ENCODE peak calls at places on chromosomes 4 and X, in nine cellular contexts. One of them, this sample, is unnamed.

GRCh38 chr4:56267558-56267957 is 119.7 kb downstream of the AASDH start:
- DNase-seq in lower leg skin: no peak
- DNase-seq in cardiac muscle cell: no peak
- DNase-seq in GM13976: no peak
- DNase-seq in heart right ventricle: no peak
- DNase-seq in neural crest cell: no peak
- DNase-seq in CD14-positive monocyte: no peak
- DNase-seq in MM.1S: no peak
- DNase-seq in prostate gland: no peak
- DNase-seq in this sample: no peak

GRCh38 chrX:13994104-13994503 is 35.6 kb downstream of the GEMIN8 start:
- DNase-seq in cardiac muscle cell: no peak
- DNase-seq in neural crest cell: no peak
- DNase-seq in CD14-positive monocyte: no peak
- DNase-seq in heart right ventricle: no peak
- DNase-seq in prostate gland: no peak
- DNase-seq in MM.1S: no peak
- DNase-seq in lower leg skin: no peak
- DNase-seq in GM13976: no peak
- DNase-seq in this sample: peak; percentile 74

GRCh38 chrX:37686348-37686736 is 751 bp downstream of the XK start:
- DNase-seq in neural crest cell: no peak
- DNase-seq in cardiac muscle cell: no peak
- DNase-seq in prostate gland: no peak
- DNase-seq in GM13976: no peak
- DNase-seq in lower leg skin: no peak
- DNase-seq in CD14-positive monocyte: no peak
- DNase-seq in heart right ventricle: no peak
- DNase-seq in MM.1S: peak; percentile 20
- DNase-seq in this sample: no peak

GRCh38 chr4:87229979-87230378 is 9.6 kb upstream of the KLHL8 start:
- DNase-seq in neural crest cell: no peak
- DNase-seq in cardiac muscle cell: no peak
- DNase-seq in GM13976: no peak
- DNase-seq in prostate gland: no peak
- DNase-seq in CD14-positive monocyte: no peak
- DNase-seq in heart right ventricle: no peak
- DNase-seq in lower leg skin: no peak
- DNase-seq in MM.1S: no peak
- DNase-seq in this sample: no peak

GRCh38 chrX:12245650-12246645 is 107.7 kb downstream of the FRMPD4 start:
- DNase-seq in lower leg skin: no peak
- DNase-seq in prostate gland: no peak
- DNase-seq in heart right ventricle: no peak
- DNase-seq in cardiac muscle cell: peak; percentile 74
- DNase-seq in neural crest cell: no peak
- DNase-seq in CD14-positive monocyte: no peak
- DNase-seq in MM.1S: no peak
- DNase-seq in GM13976: no peak
- DNase-seq in this sample: no peak

GRCh38 chrX:154836163-154836562 is 1.7 kb upstream of the SMIM9 start:
- DNase-seq in neural crest cell: no peak
- DNase-seq in MM.1S: no peak
- DNase-seq in cardiac muscle cell: no peak
- DNase-seq in prostate gland: no peak
- DNase-seq in CD14-positive monocyte: no peak
- DNase-seq in GM13976: no peak
- DNase-seq in lower leg skin: no peak
- DNase-seq in heart right ventricle: no peak
- DNase-seq in this sample: no peak

GRCh38 chrX:88883205-88883604 is 136.2 kb downstream of the CPXCR1 start:
- DNase-seq in prostate gland: no peak
- DNase-seq in cardiac muscle cell: no peak
- DNase-seq in MM.1S: no peak
- DNase-seq in neural crest cell: no peak
- DNase-seq in CD14-positive monocyte: no peak
- DNase-seq in heart right ventricle: no peak
- DNase-seq in GM13976: no peak
- DNase-seq in lower leg skin: no peak
- DNase-seq in this sample: no peak

GRCh38 chr4:169116270-169116901 is 106.3 kb upstream of the CBR4 start:
- DNase-seq in CD14-positive monocyte: no peak
- DNase-seq in MM.1S: no peak
- DNase-seq in lower leg skin: no peak
- DNase-seq in GM13976: no peak
- DNase-seq in heart right ventricle: no peak
- DNase-seq in neural crest cell: no peak
- DNase-seq in cardiac muscle cell: peak; percentile 18
- DNase-seq in prostate gland: no peak
- DNase-seq in this sample: no peak

GRCh38 chr4:40375090-40375489 is 40.0 kb downstream of the CHRNA9 start:
- DNase-seq in CD14-positive monocyte: no peak
- DNase-seq in cardiac muscle cell: no peak
- DNase-seq in neural crest cell: no peak
- DNase-seq in MM.1S: no peak
- DNase-seq in GM13976: no peak
- DNase-seq in lower leg skin: no peak
- DNase-seq in prostate gland: no peak
- DNase-seq in heart right ventricle: no peak
- DNase-seq in this sample: no peak

GRCh38 chrX:24025741-24026402 is 1.1 kb downstream of the KLHL15 start:
- DNase-seq in heart right ventricle: peak; percentile 27
- DNase-seq in prostate gland: peak; percentile 5
- DNase-seq in neural crest cell: no peak
- DNase-seq in MM.1S: no peak
- DNase-seq in GM13976: no peak
- DNase-seq in cardiac muscle cell: peak; percentile 83
- DNase-seq in lower leg skin: peak; percentile 15
- DNase-seq in CD14-positive monocyte: no peak
- DNase-seq in this sample: no peak

GRCh38 chr4:29805871-29806480 is 914.2 kb upstream of the PCDH7 start:
- DNase-seq in neural crest cell: no peak
- DNase-seq in prostate gland: no peak
- DNase-seq in heart right ventricle: no peak
- DNase-seq in lower leg skin: no peak
- DNase-seq in GM13976: no peak
- DNase-seq in CD14-positive monocyte: no peak
- DNase-seq in cardiac muscle cell: no peak
- DNase-seq in MM.1S: no peak
- DNase-seq in this sample: no peak

GRCh38 chr4:56360071-56360470 is 27.2 kb downstream of the AASDH start:
- DNase-seq in CD14-positive monocyte: no peak
- DNase-seq in neural crest cell: no peak
- DNase-seq in MM.1S: no peak
- DNase-seq in heart right ventricle: no peak
- DNase-seq in cardiac muscle cell: peak; percentile 24
- DNase-seq in lower leg skin: no peak
- DNase-seq in prostate gland: no peak
- DNase-seq in GM13976: no peak
- DNase-seq in this sample: no peak

GRCh38 chr4:118842055-118842454 is 6.1 kb upstream of the SEC24D start:
- DNase-seq in lower leg skin: no peak
- DNase-seq in MM.1S: no peak
- DNase-seq in CD14-positive monocyte: no peak
- DNase-seq in neural crest cell: no peak
- DNase-seq in cardiac muscle cell: no peak
- DNase-seq in prostate gland: no peak
- DNase-seq in heart right ventricle: no peak
- DNase-seq in GM13976: no peak
- DNase-seq in this sample: no peak

GRCh38 chr4:87353592-87353991 is 30.9 kb upstream of the HSD17B13 start:
- DNase-seq in MM.1S: peak; percentile 61
- DNase-seq in CD14-positive monocyte: no peak
- DNase-seq in heart right ventricle: peak; percentile 63
- DNase-seq in GM13976: peak; percentile 54
- DNase-seq in lower leg skin: no peak
- DNase-seq in neural crest cell: peak; percentile 31
- DNase-seq in prostate gland: no peak
- DNase-seq in cardiac muscle cell: peak; percentile 71
- DNase-seq in this sample: no peak

DNA sequence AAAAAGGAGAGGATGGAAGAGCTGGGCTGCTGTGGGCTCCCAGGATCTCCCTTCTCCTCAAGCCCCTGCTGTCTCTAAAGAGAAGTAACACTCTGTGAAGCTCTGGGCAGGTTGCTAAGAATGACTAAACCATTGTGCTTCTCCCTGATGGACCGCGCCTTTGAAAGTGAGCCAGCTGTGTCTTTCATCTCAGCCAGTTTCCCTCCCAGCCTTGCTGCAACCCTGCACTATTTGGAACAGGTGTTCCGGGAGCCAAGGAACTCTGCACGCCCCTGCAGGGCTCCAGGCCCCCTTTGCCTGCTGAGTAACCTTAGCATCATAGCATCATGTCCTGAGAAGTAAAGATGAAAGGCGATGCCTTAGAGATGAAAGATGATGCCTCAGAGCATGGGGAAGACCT is 39.7 kb downstream of the SMIM20 start:
- DNase-seq in neural crest cell: peak; percentile 9
- DNase-seq in heart right ventricle: no peak
- DNase-seq in lower leg skin: peak; percentile 20
- DNase-seq in CD14-positive monocyte: no peak
- DNase-seq in prostate gland: no peak
- DNase-seq in GM13976: no peak
- DNase-seq in MM.1S: no peak
- DNase-seq in cardiac muscle cell: peak; percentile 38
- DNase-seq in this sample: no peak
- TF ChIP-seq CTCF in neural crest cell: peak; percentile 28
- TF ChIP-seq CTCF in heart right ventricle: no peak
- TF ChIP-seq CTCF in lower leg skin: no peak
- TF ChIP-seq CTCF in CD14-positive monocyte: no peak
- TF ChIP-seq CTCF in prostate gland: no peak
- TF ChIP-seq CTCF in GM13976: no peak
- TF ChIP-seq CTCF in MM.1S: no peak
- TF ChIP-seq CTCF in cardiac muscle cell: no peak
- TF ChIP-seq CTCF in this sample: no peak

DNA sequence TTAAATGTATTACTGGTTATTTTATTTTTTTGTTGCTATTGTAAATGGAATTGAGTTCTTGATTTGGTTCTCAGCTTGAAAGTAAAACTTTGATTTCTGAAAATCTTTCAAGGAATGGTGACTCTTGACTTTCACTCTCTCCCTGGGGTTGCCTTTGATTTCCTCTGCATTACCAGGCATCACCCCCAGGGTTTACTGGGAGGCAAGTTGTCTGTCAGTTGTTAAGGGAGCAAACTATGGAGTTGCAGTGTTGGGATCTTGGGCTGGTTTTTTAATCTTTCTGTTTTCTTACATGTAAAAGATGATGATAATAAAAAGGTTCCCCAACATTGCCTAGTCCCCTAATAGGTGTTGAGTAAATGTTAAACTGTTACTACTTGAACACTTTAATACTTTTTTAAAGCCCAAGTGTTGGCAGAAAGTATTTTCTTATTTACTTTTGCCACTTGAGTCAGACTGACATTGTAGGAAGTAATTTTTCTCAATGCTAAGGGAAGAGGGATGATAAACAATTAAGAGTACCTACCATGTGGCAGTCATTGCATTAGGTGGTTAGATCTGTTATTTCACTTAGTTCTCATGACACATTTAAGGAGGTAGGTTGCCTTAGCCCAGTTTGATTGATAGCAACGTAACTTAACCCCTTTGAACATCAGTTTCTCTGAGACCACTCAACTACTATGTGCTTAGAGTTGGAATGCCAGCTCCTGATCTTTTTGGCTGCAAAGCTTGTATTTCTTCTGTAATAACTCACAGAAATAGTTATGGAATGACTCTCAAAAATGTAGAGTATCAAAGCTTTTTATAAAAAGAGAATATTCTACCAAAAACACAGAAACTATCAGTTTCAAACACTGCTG is 67.1 kb downstream of the DCLK2 start:
- DNase-seq in cardiac muscle cell: no peak
- DNase-seq in prostate gland: no peak
- DNase-seq in MM.1S: no peak
- DNase-seq in neural crest cell: no peak
- DNase-seq in GM13976: no peak
- DNase-seq in heart right ventricle: no peak
- DNase-seq in CD14-positive monocyte: no peak
- DNase-seq in lower leg skin: no peak
- DNase-seq in this sample: no peak
- TF ChIP-seq CTCF in cardiac muscle cell: no peak
- TF ChIP-seq CTCF in prostate gland: no peak
- TF ChIP-seq CTCF in MM.1S: no peak
- TF ChIP-seq CTCF in neural crest cell: peak; percentile 43
- TF ChIP-seq CTCF in GM13976: no peak
- TF ChIP-seq CTCF in heart right ventricle: no peak
- TF ChIP-seq CTCF in CD14-positive monocyte: no peak
- TF ChIP-seq CTCF in lower leg skin: no peak
- TF ChIP-seq CTCF in this sample: no peak

GRCh38 chrX:42442745-42443144 is 335.2 kb downstream of the PPP1R2C start:
- DNase-seq in cardiac muscle cell: no peak
- DNase-seq in MM.1S: peak; percentile 48
- DNase-seq in neural crest cell: no peak
- DNase-seq in prostate gland: no peak
- DNase-seq in heart right ventricle: no peak
- DNase-seq in GM13976: no peak
- DNase-seq in lower leg skin: no peak
- DNase-seq in CD14-positive monocyte: no peak
- DNase-seq in this sample: no peak
- TF ChIP-seq CTCF in cardiac muscle cell: no peak
- TF ChIP-seq CTCF in MM.1S: no peak
- TF ChIP-seq CTCF in neural crest cell: no peak
- TF ChIP-seq CTCF in prostate gland: no peak
- TF ChIP-seq CTCF in heart right ventricle: no peak
- TF ChIP-seq CTCF in GM13976: no peak
- TF ChIP-seq CTCF in lower leg skin: no peak
- TF ChIP-seq CTCF in CD14-positive monocyte: no peak
- TF ChIP-seq CTCF in this sample: no peak

DNA sequence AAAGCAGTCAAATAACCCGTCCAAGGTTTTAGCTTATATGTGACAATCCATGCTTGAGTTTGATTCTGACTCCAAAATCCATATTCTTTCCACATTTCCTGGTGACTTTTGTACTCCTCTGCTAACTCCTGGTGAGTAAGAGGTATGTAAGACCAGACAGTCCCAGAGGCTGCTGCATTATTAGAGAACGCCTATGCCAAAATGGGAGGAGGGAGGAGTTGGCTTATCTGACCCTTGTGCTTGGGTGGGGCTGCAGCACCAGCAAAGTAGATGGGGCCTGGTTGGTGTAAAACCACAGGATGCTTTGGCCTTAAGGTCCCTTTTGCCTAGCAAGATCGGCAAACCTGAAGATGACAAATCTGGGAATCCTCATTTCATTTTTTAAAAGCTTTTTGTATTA is 9.1 kb upstream of the RNF212 start:
- DNase-seq in lower leg skin: no peak
- DNase-seq in CD14-positive monocyte: no peak
- DNase-seq in neural crest cell: no peak
- DNase-seq in prostate gland: no peak
- DNase-seq in heart right ventricle: no peak
- DNase-seq in cardiac muscle cell: no peak
- DNase-seq in GM13976: no peak
- DNase-seq in MM.1S: no peak
- DNase-seq in this sample: no peak
- TF ChIP-seq CTCF in lower leg skin: no peak
- TF ChIP-seq CTCF in CD14-positive monocyte: no peak
- TF ChIP-seq CTCF in neural crest cell: no peak
- TF ChIP-seq CTCF in prostate gland: no peak
- TF ChIP-seq CTCF in heart right ventricle: no peak
- TF ChIP-seq CTCF in cardiac muscle cell: no peak
- TF ChIP-seq CTCF in GM13976: no peak
- TF ChIP-seq CTCF in MM.1S: no peak
- TF ChIP-seq CTCF in this sample: no peak

GRCh38 chr4:10020871-10021676 is at the start of gene SLC2A9:
- DNase-seq in GM13976: no peak
- DNase-seq in cardiac muscle cell: peak; percentile 79
- DNase-seq in lower leg skin: no peak
- DNase-seq in MM.1S: no peak
- DNase-seq in CD14-positive monocyte: no peak
- DNase-seq in neural crest cell: no peak
- DNase-seq in prostate gland: peak; percentile 78
- DNase-seq in heart right ventricle: no peak
- DNase-seq in this sample: no peak
- TF ChIP-seq CTCF in GM13976: no peak
- TF ChIP-seq CTCF in cardiac muscle cell: no peak
- TF ChIP-seq CTCF in lower leg skin: no peak
- TF ChIP-seq CTCF in MM.1S: no peak
- TF ChIP-seq CTCF in CD14-positive monocyte: no peak
- TF ChIP-seq CTCF in neural crest cell: no peak
- TF ChIP-seq CTCF in prostate gland: no peak
- TF ChIP-seq CTCF in heart right ventricle: no peak
- TF ChIP-seq CTCF in this sample: no peak

This sample was measured in dorsolateral prefrontal cortex.